ENCODE peak calls at places on chromosomes 1 and 21, in six cellular contexts. K, W, M, E, O and D are unnamed samples.

GRCh38 chr1:14949836-14950674 is 203.5 kb upstream of the TMEM51 start:
- DNase-seq in K (no peak), W (no peak), M (no peak), E (peak), O (no peak), D (no peak)

GRCh38 chr1:117575586-117576225 is 30.1 kb upstream of the TENT5C start:
- DNase-seq in K (no peak), W (no peak), M (no peak), E (no peak), O (no peak), D (no peak)

GRCh38 chr21:31395268-31395667 is 51.2 kb upstream of the TIAM1 start:
- DNase-seq in K (peak), W (no peak), M (no peak), E (no peak), O (no peak), D (no peak)

GRCh38 chr1:224635356-224635755 is 19.2 kb downstream of the CNIH3 start:
- DNase-seq in K (no peak), W (peak), M (peak), E (no peak), O (no peak), D (peak)

GRCh38 chr1:226738421-226738994 is 574 bp downstream of the ITPKB start:
- DNase-seq in K (no peak), W (peak), M (peak), E (peak), O (no peak), D (peak)

GRCh38 chr1:2073382-2074230 is 23.4 kb downstream of the PRKCZ start:
- DNase-seq in K (peak), W (no peak), M (peak), E (peak), O (no peak), D (peak)

GRCh38 chr1:199684686-199685273 is 342.7 kb upstream of the NR5A2 start:
- DNase-seq in K (no peak), W (peak), M (peak), E (peak), O (peak), D (peak)

GRCh38 chr1:98704474-98704873 is 43.0 kb downstream of the SNX7 start:
- DNase-seq in K (peak), W (peak), M (peak), E (peak), O (no peak), D (peak)

GRCh38 chr1:212977781-212978645 is 27.7 kb downstream of the VASH2 start:
- DNase-seq in K (no peak), W (no peak), M (peak), E (no peak), O (no peak), D (peak)

GRCh38 chr1:3313579-3313955 is 140.9 kb upstream of the ARHGEF16 start:
- DNase-seq in K (peak), W (peak), M (peak), E (peak), O (no peak), D (peak)